ENCODE peak calls at places on chromosomes 3 and 15, in seven cellular contexts. J, H, I, D, S, X and A are unnamed samples.

GRCh38 chr3:66709464-66710058 is 208.7 kb upstream of the LRIG1 start:
- DNase-seq in J (no peak), H (no peak), I (no peak), D (no peak), S (no peak), X (no peak), A (no peak)

GRCh38 chr3:52021869-52022268 is 26.2 kb upstream of the RPL29 start:
- DNase-seq in J (peak), H (peak), I (no peak), D (no peak), S (no peak), X (no peak), A (no peak)

GRCh38 chr3:54271118-54271517 is 148.8 kb downstream of the CACNA2D3 start:
- DNase-seq in J (no peak), H (no peak), I (no peak), D (no peak), S (no peak), X (no peak), A (no peak)

GRCh38 chr3:51710631-51711351 is 3.9 kb downstream of the GRM2 start:
- DNase-seq in J (no peak), H (no peak), I (no peak), D (peak), S (peak), X (peak), A (no peak)

GRCh38 chr15:43253431-43254403 is 13.0 kb downstream of the TGM5 start:
- DNase-seq in J (peak), H (peak), I (no peak), D (peak), S (no peak), X (peak), A (peak)

GRCh38 chr3:134608023-134608758 is 42.6 kb downstream of the KY start:
- DNase-seq in J (no peak), H (no peak), I (no peak), D (peak), S (no peak), X (no peak), A (no peak)

GRCh38 chr15:67003586-67003985 is 61.8 kb upstream of the SMAD3 start:
- DNase-seq in J (no peak), H (no peak), I (no peak), D (no peak), S (no peak), X (no peak), A (peak)

GRCh38 chr3:156619376-156619775 is 55.0 kb upstream of the TIPARP start:
- DNase-seq in J (no peak), H (no peak), I (no peak), D (no peak), S (no peak), X (no peak), A (no peak)

GRCh38 chr3:58260733-58261132 is 23.1 kb downstream of the ABHD6 start:
- DNase-seq in J (no peak), H (no peak), I (no peak), D (no peak), S (no peak), X (no peak), A (no peak)

GRCh38 chr3:41575754-41576153 is 376.4 kb downstream of the CTNNB1 start:
- DNase-seq in J (no peak), H (no peak), I (no peak), D (no peak), S (no peak), X (no peak), A (no peak)

GRCh38 chr15:42046597-42046996 is 25.8 kb upstream of the PLA2G4E start:
- DNase-seq in J (no peak), H (no peak), I (no peak), D (no peak), S (no peak), X (no peak), A (no peak)

GRCh38 chr3:16838561-16838960 is 46.2 kb upstream of the PLCL2 start:
- DNase-seq in J (peak), H (peak), I (no peak), D (peak), S (no peak), X (no peak), A (no peak)

GRCh38 chr3:30181546-30181945 is 424.9 kb upstream of the TGFBR2 start:
- DNase-seq in J (no peak), H (no peak), I (no peak), D (no peak), S (no peak), X (no peak), A (no peak)

GRCh38 chr15:84921121-84921520 is 36.7 kb downstream of the SLC28A1 start:
- DNase-seq in J (no peak), H (no peak), I (no peak), D (no peak), S (no peak), X (no peak), A (no peak)

GRCh38 chr15:53716909-53717878 is 42.3 kb downstream of the WDR72 start:
- DNase-seq in J (no peak), H (no peak), I (no peak), D (no peak), S (no peak), X (no peak), A (peak)

GRCh38 chr15:101451192-101451799 is 38.2 kb downstream of the PCSK6 start:
- DNase-seq in J (no peak), H (peak), I (no peak), D (no peak), S (peak), X (peak), A (no peak)

GRCh38 chr3:84586427-84586826 is 372.4 kb upstream of the CADM2 start:
- DNase-seq in J (no peak), H (no peak), I (no peak), D (no peak), S (no peak), X (no peak), A (no peak)

GRCh38 chr3:128584412-128585020 is 66.1 kb downstream of the RPN1 start:
- DNase-seq in J (peak), H (peak), I (peak), D (peak), S (peak), X (peak), A (peak)

GRCh38 chr15:36571301-36571700 is 8.1 kb upstream of the CDIN1 start:
- DNase-seq in J (no peak), H (no peak), I (no peak), D (no peak), S (no peak), X (no peak), A (no peak)

GRCh38 chr3:161336661-161337060 is 34.7 kb downstream of the SPTSSB start:
- DNase-seq in J (no peak), H (no peak), I (no peak), D (no peak), S (no peak), X (no peak), A (no peak)

GRCh38 chr15:25846377-25846776 is 16.8 kb downstream of the ATP10A start:
- DNase-seq in J (no peak), H (no peak), I (no peak), D (peak), S (no peak), X (no peak), A (no peak)

GRCh38 chr3:192812736-192813383 is 85.5 kb upstream of the FGF12 start:
- DNase-seq in J (peak), H (peak), I (no peak), D (peak), S (no peak), X (no peak), A (peak)

GRCh38 chr3:58874248-58874741 is 175.5 kb downstream of the CFAP20DC start:
- DNase-seq in J (no peak), H (no peak), I (no peak), D (no peak), S (no peak), X (peak), A (peak)

GRCh38 chr3:156630081-156630772 is 44.2 kb upstream of the TIPARP start:
- DNase-seq in J (no peak), H (no peak), I (no peak), D (no peak), S (no peak), X (no peak), A (peak)

GRCh38 chr3:45513041-45513440 is 81.5 kb upstream of the LIMD1 start:
- DNase-seq in J (no peak), H (no peak), I (no peak), D (no peak), S (no peak), X (no peak), A (no peak)

GRCh38 chr3:48016336-48016973 is at the start of gene MAP4:
- DNase-seq in J (no peak), H (no peak), I (no peak), D (no peak), S (no peak), X (no peak), A (no peak)

GRCh38 chr3:196502775-196503181 is 790 bp downstream of the RNF168 start:
- DNase-seq in J (peak), H (peak), I (peak), D (peak), S (peak), X (no peak), A (peak)

GRCh38 chr15:92124669-92125068 is 269.0 kb upstream of the ST8SIA2 start:
- DNase-seq in J (no peak), H (no peak), I (no peak), D (no peak), S (no peak), X (no peak), A (no peak)

GRCh38 chr3:190560284-190560895 is 46.5 kb downstream of the IL1RAP start:
- DNase-seq in J (no peak), H (no peak), I (no peak), D (no peak), S (no peak), X (no peak), A (no peak)

GRCh38 chr3:153246805-153247204 is 84.8 kb downstream of the RAP2B start:
- DNase-seq in J (no peak), H (no peak), I (no peak), D (no peak), S (no peak), X (no peak), A (no peak)

GRCh38 chr3:16048435-16049318 is 125.8 kb upstream of the GALNT15 start:
- DNase-seq in J (peak), H (peak), I (peak), D (peak), S (no peak), X (no peak), A (peak)

GRCh38 chr3:8981296-8981695 is 18.0 kb upstream of the RAD18 start:
- DNase-seq in J (no peak), H (no peak), I (no peak), D (no peak), S (no peak), X (no peak), A (no peak)

GRCh38 chr3:184645304-184645703 is 66.6 kb downstream of the MAGEF1 start:
- DNase-seq in J (peak), H (no peak), I (peak), D (no peak), S (no peak), X (no peak), A (no peak)

GRCh38 chr15:65349338-65349737 is 28.5 kb downstream of the IGDCC3 start:
- DNase-seq in J (no peak), H (no peak), I (no peak), D (no peak), S (no peak), X (no peak), A (no peak)

GRCh38 chr3:13219077-13219901 is 146.1 kb upstream of the IQSEC1 start:
- DNase-seq in J (peak), H (no peak), I (no peak), D (no peak), S (no peak), X (no peak), A (no peak)

GRCh38 chr3:13217253-13217652 is 144.0 kb upstream of the IQSEC1 start:
- DNase-seq in J (no peak), H (no peak), I (no peak), D (no peak), S (no peak), X (no peak), A (no peak)

GRCh38 chr3:13218541-13218908 is 145.3 kb upstream of the IQSEC1 start:
- DNase-seq in J (no peak), H (no peak), I (no peak), D (no peak), S (no peak), X (no peak), A (no peak)

GRCh38 chr3:13215940-13216546 is 142.8 kb upstream of the IQSEC1 start:
- DNase-seq in J (peak), H (peak), I (no peak), D (no peak), S (no peak), X (no peak), A (peak)

DNA sequence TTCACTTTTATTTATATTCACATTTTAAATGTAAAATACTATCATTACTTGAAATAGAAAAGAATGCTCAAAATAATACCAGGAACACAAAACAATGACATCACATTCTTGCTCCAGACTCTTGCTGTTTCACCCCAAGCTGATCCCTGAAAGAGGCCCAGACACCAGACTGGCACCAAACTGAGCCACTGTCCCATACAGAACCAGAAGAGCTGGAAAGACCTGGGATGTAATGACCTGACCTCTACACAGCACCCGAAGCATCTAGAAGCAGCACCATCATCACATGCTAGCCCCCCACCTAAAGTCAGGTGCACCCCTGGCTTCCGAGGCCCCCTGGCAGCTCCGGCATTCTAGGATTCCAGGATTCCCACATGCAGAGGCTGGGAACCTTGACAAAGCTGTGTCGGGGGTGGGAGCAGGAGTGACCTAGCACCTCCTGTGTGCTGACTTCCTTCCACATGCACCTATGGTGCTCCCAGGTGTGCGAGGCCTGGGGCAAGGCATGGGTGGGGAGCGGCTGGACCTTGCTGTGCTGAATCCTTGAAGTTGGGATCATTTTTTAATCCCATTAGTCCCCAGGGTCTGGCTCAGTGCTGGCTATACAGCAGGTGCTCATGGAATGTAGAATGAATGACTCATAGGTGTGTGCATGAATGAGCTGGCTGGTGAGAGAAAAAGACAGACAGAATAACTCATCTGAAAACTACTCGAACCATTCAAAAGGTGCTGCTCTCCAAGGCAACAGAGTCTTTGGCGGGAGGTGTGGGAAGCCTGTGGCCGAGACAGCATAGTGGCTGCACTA is 144.7 kb upstream of the IQSEC1 start:
- DNase-seq in J (no peak), H (no peak), I (no peak), D (no peak), S (no peak), X (no peak), A (peak)
- H3K27ac ChIP-seq in J (no peak), H (no peak), I (no peak), D (no peak), S (no peak), X (peak), A (no peak)

DNA sequence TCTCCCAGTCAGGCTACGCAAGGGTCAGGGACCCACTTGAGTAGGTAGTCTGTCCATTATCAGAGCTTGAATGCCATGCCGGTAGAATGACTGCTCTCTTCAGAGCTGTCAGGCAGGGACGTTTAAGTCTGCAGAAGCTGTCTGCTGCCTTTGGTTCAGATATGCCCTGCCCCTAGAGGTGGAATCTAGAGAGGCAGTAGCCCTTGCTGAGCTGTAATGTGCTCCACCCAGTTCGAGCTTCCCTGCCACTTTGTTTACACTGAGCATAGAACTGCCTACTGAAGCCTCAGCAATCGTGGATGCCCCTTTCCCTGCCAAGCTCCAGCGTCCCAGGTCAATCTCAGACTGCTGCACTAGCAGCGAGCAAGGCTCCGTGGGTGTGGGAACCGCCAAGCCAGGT is 57.5 kb upstream of the SETMAR start:
- DNase-seq in J (no peak), H (no peak), I (no peak), D (no peak), S (no peak), X (no peak), A (no peak)
- TF ChIP-seq CTCF in J (no peak), H (no peak), I (no peak), D (no peak), S (no peak), X (no peak), A (no peak)

GRCh38 chr3:43106293-43106628 is 382 bp upstream of the POMGNT2 start:
- DNase-seq in J (no peak), H (no peak), I (no peak), D (no peak), S (no peak), X (no peak), A (no peak)

GRCh38 chr3:43104039-43104438 is 1.8 kb downstream of the POMGNT2 start:
- DNase-seq in J (no peak), H (no peak), I (no peak), D (no peak), S (no peak), X (no peak), A (no peak)

GRCh38 chr3:43104786-43105185 is 1.1 kb downstream of the POMGNT2 start:
- DNase-seq in J (no peak), H (no peak), I (no peak), D (no peak), S (no peak), X (no peak), A (no peak)

GRCh38 chr3:43105597-43106292 is at the start of gene POMGNT2:
- DNase-seq in J (peak), H (peak), I (peak), D (peak), S (peak), X (peak), A (peak)

DNA sequence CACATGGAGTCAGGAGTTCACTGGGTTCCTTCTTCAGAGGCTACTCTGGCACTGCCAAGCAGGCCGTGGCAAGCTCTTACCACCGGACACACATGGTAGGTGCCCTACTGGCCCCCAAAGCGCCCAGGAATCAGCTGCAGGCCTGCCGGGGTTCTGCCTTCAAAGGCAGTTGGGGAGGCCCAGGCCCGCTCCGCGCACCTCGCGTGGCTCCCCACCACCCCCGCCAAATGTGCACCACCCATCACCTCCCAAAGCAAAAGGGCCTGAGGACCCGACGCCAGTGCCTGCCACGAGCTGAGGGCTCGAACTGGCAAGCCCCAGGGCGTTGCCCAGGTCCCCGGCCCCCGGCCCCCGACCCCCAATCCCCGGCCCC is 669 bp downstream of the POMGNT2 start:
- DNase-seq in J (peak), H (peak), I (no peak), D (no peak), S (no peak), X (no peak), A (no peak)
- H3K27ac ChIP-seq in J (no peak), H (peak), I (no peak), D (no peak), S (peak), X (no peak), A (peak)

GRCh38 chr3:141576744-141577052 is 89.9 kb downstream of the RASA2 start:
- DNase-seq in J (no peak), H (no peak), I (no peak), D (no peak), S (no peak), X (no peak), A (no peak)
- TF ChIP-seq CTCF in J (no peak), H (no peak), I (no peak), D (no peak), S (no peak), X (peak), A (peak)

GRCh38 chr3:186986406-186986805 is 56.1 kb downstream of the ST6GAL1 start:
- DNase-seq in J (no peak), H (no peak), I (no peak), D (no peak), S (no peak), X (no peak), A (no peak)
- H3K27ac ChIP-seq in J (peak), H (peak), I (peak), D (no peak), S (no peak), X (no peak), A (no peak)

DNA sequence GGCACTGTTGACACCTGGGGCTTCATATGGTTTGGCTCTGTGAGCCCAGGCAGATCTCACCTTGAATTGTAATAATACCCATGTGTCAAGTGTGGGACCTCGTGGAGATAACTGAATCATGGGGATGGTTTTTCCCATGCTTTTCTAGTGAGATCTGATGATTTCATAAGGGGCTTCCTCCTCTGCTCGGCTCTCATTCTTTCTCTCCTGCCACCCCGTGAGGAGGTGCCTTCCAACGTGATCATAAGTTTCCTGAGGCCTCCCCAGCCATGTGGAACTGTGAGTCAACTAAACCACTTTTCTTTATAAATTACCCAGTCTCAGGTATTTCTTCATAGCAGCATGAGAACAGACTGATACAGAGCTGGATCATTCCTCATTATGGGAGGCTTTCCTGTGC is 655.9 kb upstream of the ADAMTS9 start:
- DNase-seq in J (no peak), H (no peak), I (no peak), D (no peak), S (no peak), X (no peak), A (no peak)
- TF ChIP-seq CTCF in J (no peak), H (no peak), I (no peak), D (no peak), S (no peak), X (no peak), A (no peak)

GRCh38 chr3:26376131-26376530 is 246.4 kb upstream of the LRRC3B start:
- DNase-seq in J (no peak), H (no peak), I (no peak), D (no peak), S (no peak), X (no peak), A (no peak)
- H3K27ac ChIP-seq in J (no peak), H (no peak), I (no peak), D (no peak), S (no peak), X (no peak), A (no peak)

GRCh38 chr3:13068269-13069010 is 4.8 kb downstream of the IQSEC1 start:
- DNase-seq in J (no peak), H (no peak), I (no peak), D (no peak), S (no peak), X (no peak), A (no peak)
- TF ChIP-seq CTCF in J (no peak), H (no peak), I (no peak), D (no peak), S (no peak), X (no peak), A (no peak)